ENCODE peak calls at places on chromosomes 1 and 21, in eight cellular contexts. J is AG04450, M is pancreas, W is dorsolateral prefrontal cortex, P is brain microvascular endothelial cell, I is left lung, A is upper lobe of right lung, Z is lower lobe of right lung. G is an unnamed sample.

GRCh38 chr1:103230061-103230460 is 121.7 kb upstream of the COL11A1 start:
- DNase-seq in I (no peak), M (no peak), A (no peak), P (peak; percentile 66), Z (no peak), J (no peak), W (no peak), G (no peak)

GRCh38 chr1:198686069-198686728 is 47.4 kb downstream of the PTPRC start:
- DNase-seq in A (no peak), W (no peak), I (no peak), J (no peak), P (no peak), Z (no peak), M (no peak), G (no peak)

GRCh38 chr21:31484219-31484618 is 140.2 kb upstream of the TIAM1 start:
- DNase-seq in P (no peak), I (no peak), M (no peak), A (no peak), W (no peak), J (no peak), Z (no peak), G (no peak)

GRCh38 chr21:15141236-15141970 is 76.6 kb upstream of the NRIP1 start:
- DNase-seq in Z (peak; percentile 62), M (peak; percentile 89), J (no peak), A (peak; percentile 75), I (peak; percentile 73), W (no peak), P (no peak), G (no peak)

GRCh38 chr1:118185083-118185899 is at the start of gene SPAG17:
- DNase-seq in Z (peak; percentile 73), P (peak; percentile 57), A (peak; percentile 77), J (no peak), W (no peak), M (peak; percentile 90), I (peak; percentile 74), G (no peak)

GRCh38 chr1:180674603-180675530 is 43.0 kb downstream of the XPR1 start:
- DNase-seq in P (peak; percentile 6), A (no peak), W (no peak), M (no peak), J (peak; percentile 30), I (no peak), Z (no peak), G (no peak)

GRCh38 chr1:183023601-183024351 is 556 bp downstream of the LAMC1 start:
- DNase-seq in I (peak; percentile 84), A (peak; percentile 91), W (peak; percentile 28), P (no peak), M (peak; percentile 94), J (no peak), Z (peak; percentile 85), G (no peak)

GRCh38 chr1:211638723-211639122 is 36.7 kb downstream of the NEK2 start:
- DNase-seq in A (no peak), W (no peak), Z (no peak), P (no peak), J (no peak), M (no peak), I (no peak), G (no peak)

GRCh38 chr21:29849735-29850176 is 90.0 kb downstream of the GRIK1 start:
- DNase-seq in I (no peak), J (peak; percentile 15), P (peak; percentile 57), M (no peak), Z (no peak), A (no peak), W (peak; percentile 70), G (peak; percentile 7)

GRCh38 chr1:10832703-10833102 is 36.3 kb upstream of the CASZ1 start:
- DNase-seq in Z (no peak), M (no peak), J (no peak), A (no peak), W (no peak), I (no peak), P (no peak), G (no peak)

GRCh38 chr1:22875240-22875639 is 97.4 kb downstream of the LACTBL1 start:
- DNase-seq in A (no peak), M (no peak), W (no peak), P (no peak), Z (no peak), J (no peak), I (no peak), G (no peak)

GRCh38 chr1:218426343-218426657 is 81.2 kb downstream of the TGFB2 start:
- DNase-seq in P (no peak), A (no peak), M (no peak), J (no peak), W (no peak), I (no peak), Z (no peak), G (no peak)

GRCh38 chr21:34889287-34889536 is 159.9 kb downstream of the RUNX1 start:
- DNase-seq in P (peak; percentile 68), I (peak; percentile 59), Z (peak; percentile 78), J (no peak), A (peak; percentile 85), M (peak; percentile 81), W (no peak), G (peak; percentile 32)

GRCh38 chr21:25563399-25564116 is 43.7 kb downstream of the MRPL39 start:
- DNase-seq in M (no peak), W (no peak), A (no peak), Z (no peak), P (no peak), I (no peak), J (no peak), G (peak; percentile 8)

GRCh38 chr1:15508700-15509487 is 15.1 kb downstream of the CASP9 start:
- DNase-seq in W (no peak), P (no peak), I (no peak), M (no peak), Z (no peak), A (no peak), J (no peak), G (no peak)

GRCh38 chr1:201258763-201259230 is 24.5 kb upstream of the PKP1 start:
- DNase-seq in Z (no peak), A (no peak), P (no peak), M (no peak), I (no peak), W (no peak), J (no peak), G (no peak)

GRCh38 chr1:42137766-42138165 is 15.4 kb upstream of the GUCA2B start:
- DNase-seq in M (no peak), Z (no peak), J (no peak), P (no peak), A (no peak), W (no peak), I (no peak), G (no peak)

GRCh38 chr1:147568551-147568950 is 27.2 kb downstream of the BCL9 start:
- DNase-seq in P (no peak), M (no peak), I (no peak), Z (no peak), J (no peak), A (no peak), W (no peak), G (no peak)

DNA sequence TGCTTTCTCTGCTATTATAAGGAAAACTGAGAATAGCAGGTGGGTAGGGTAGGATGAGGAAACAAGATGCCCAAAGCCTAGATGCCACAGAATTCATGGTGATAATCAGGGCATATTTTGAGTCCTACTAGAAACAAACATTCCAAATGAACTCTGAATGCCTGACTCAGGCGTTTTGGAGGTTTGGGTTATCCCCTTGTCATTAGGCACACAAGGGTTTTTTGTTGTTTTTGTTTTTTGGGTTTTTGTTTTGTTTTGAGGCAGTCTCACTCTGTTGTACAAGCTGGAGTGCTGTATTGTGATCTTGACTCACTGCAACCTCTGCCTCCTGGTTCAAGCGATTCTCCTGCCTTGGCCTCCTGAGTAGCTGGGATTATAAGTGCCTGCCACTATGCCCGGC is 19.2 kb downstream of the SYNC start:
- DNase-seq in M (no peak), A (no peak), W (no peak), J (no peak), I (no peak), Z (no peak), P (no peak), G (no peak)
- H3K27ac ChIP-seq in M (no peak overlapping the region), A (peak overlapping the region; percentile 43), W (peak overlapping the region; percentile 63), J (no peak overlapping the region), I (no peak overlapping the region), Z (peak overlapping the region; percentile 51), P (no peak overlapping the region), G (no peak overlapping the region)

DNA sequence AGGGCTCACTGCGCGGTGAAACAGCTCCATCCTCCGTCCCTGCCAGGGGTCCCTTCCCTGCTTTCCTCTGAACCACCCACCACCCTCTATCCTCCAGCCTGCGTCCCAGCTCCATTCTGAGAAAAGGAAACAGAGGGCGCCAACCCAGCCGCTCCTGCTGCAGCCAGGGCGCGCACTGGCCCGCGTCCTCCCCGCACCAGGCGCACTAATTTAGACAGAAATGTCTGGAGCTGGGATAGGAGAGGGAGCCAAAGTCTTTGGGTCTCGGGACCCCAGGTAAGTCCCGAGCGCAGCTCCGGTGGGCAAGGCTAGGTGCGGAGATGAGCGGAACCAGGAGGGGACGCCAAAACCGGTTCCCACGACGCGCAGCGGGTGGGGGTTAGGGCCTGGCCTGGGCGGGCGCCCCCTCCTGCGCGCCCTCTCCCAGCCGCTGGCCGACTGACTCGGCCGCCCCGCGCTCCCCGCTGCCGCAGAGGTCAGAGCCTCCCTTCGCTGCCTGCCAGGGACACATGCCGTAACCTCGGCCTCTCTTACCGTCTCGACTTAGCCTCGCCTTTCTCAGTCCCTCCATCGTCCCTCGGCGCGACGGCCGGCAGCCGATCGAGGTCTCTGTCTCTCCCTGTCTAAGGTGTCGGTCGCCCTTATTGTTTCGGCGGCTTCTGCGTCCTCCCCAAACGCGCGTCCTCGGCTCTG is 2.0 kb downstream of the CAMK2N1 start:
- DNase-seq in P (no peak), W (peak; percentile 44), A (peak; percentile 48), Z (no peak), M (peak; percentile 68), I (peak; percentile 30), J (no peak), G (no peak)
- TF ChIP-seq CTCF in P (peak; percentile 36), W (peak; percentile 42), A (no peak), Z (no peak), M (no peak), I (no peak), J (no peak), G (no peak)

DNA sequence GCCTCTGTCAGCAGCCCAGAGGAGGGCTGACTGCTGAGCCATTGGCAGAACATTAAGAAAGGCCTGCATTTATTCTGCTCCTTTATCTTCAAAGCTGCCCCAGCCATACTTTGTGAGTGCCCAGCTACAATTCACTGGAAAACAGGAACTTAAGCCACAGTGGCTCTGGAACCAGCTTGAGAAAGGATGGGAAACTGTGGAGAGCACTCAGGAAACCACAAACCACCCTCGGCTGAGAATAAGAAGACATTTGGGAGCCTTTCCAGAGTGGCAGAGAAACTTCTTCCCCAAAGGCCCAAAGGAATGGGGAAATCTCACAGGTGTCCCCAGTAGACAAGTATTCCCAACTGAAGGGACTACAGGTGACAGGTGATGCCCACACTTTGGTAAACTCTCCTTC is 1.8 kb downstream of the LAMB3 start:
- DNase-seq in I (no peak), J (no peak), A (no peak), W (no peak), Z (no peak), P (no peak), M (no peak), G (no peak)
- H3K27me3 ChIP-seq in I (no peaks in the 10 kb centered on the region), J (no peaks in the 10 kb centered on the region), A (no peaks in the 10 kb centered on the region), W (no peaks in the 10 kb centered on the region), Z (no peaks in the 10 kb centered on the region), P (no peaks in the 10 kb centered on the region), M (no peaks in the 10 kb centered on the region), G (no peaks in the 10 kb centered on the region)

DNA sequence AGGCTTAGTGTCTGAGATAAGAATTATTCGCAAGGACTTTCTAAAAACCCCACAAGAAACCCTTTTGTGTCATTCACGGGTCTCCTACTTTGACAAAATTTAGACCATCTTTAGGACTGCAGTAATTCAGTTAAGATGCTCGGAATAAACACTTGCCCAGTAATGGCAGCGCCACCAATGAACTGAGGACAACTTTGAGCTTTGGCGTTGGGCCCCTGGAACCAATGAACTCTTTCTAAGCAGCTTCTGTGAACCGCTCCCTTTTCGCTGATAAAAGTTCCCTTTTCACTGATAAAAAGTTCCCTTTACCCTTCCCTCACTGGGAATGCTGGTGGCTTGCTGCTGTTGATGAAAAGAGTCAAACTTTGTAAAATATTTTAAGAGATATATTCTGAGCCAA is 1.4 kb upstream of the MRPL55 start:
- DNase-seq in M (no peak), J (no peak), P (no peak), I (no peak), Z (no peak), A (no peak), W (no peak), G (no peak)
- H3K27ac ChIP-seq in M (no peak overlapping the region), J (no peak overlapping the region), P (no peak overlapping the region), I (no peak overlapping the region), Z (peak overlapping the region; percentile 92), A (peak overlapping the region; percentile 86), W (peak overlapping the region; percentile 79), G (no peak overlapping the region)

G was measured in CD4-positive, alpha-beta T cell.